ENCODE peak calls at places on chromosomes 7 and 10, in five cellular contexts. P, X, H, K and Q are unnamed samples. For H3K36me3, the result is how much of the 10 kb centered on the place peaks cover.

GRCh38 chr10:112213836-112214235 is 30.3 kb upstream of the GPAM start:
- DNase-seq in K (no peak), X (no peak), P (no peak), H (no peak), Q (no peak)

GRCh38 chr7:38950309-38950708 is 27.4 kb upstream of the POU6F2 start:
- DNase-seq in P (no peak), X (no peak), K (no peak), H (no peak), Q (no peak)

GRCh38 chr7:100726998-100727761 is 6.2 kb upstream of the ZAN start:
- DNase-seq in K (no peak), H (no peak), P (peak), X (no peak), Q (no peak)

GRCh38 chr10:11876805-11877395 is 53.7 kb downstream of the PROSER2 start:
- DNase-seq in P (no peak), X (no peak), K (no peak), H (no peak), Q (no peak)

GRCh38 chr7:23356726-23357125 is 57.6 kb downstream of the MALSU1 start:
- DNase-seq in P (no peak), X (no peak), K (no peak), H (no peak), Q (no peak)

GRCh38 chr10:35961501-35961900 is 319.4 kb upstream of the FZD8 start:
- DNase-seq in K (no peak), X (no peak), P (no peak), H (no peak), Q (no peak)

GRCh38 chr10:58385784-58386112 is 538 bp downstream of the TFAM start:
- DNase-seq in H (peak), P (peak), X (peak), K (no peak), Q (peak)

GRCh38 chr7:84949067-84949466 is 237.8 kb downstream of the SEMA3D start:
- DNase-seq in P (no peak), H (no peak), K (no peak), X (no peak), Q (no peak)

GRCh38 chr10:110651044-110651958 is 7.2 kb downstream of the RBM20 start:
- DNase-seq in K (no peak), P (no peak), X (peak), H (peak), Q (no peak)

GRCh38 chr10:11353229-11353896 is 258.1 kb downstream of the USP6NL start:
- DNase-seq in K (no peak), P (no peak), X (no peak), H (no peak), Q (no peak)

GRCh38 chr10:125002044-125002422 is 60.1 kb downstream of the ZRANB1 start:
- DNase-seq in P (no peak), H (no peak), K (no peak), X (no peak), Q (no peak)

GRCh38 chr10:29895436-29895835 is 163.9 kb downstream of the JCAD start:
- DNase-seq in H (peak), K (no peak), P (no peak), X (no peak), Q (peak)

GRCh38 chr7:138545123-138545522 is 85.1 kb downstream of the TRIM24 start:
- DNase-seq in P (no peak), X (no peak), H (no peak), K (no peak), Q (no peak)

GRCh38 chr10:5963591-5963990 is 13.8 kb downstream of the IL15RA start:
- DNase-seq in P (no peak), X (no peak), H (no peak), K (no peak), Q (no peak)

GRCh38 chr10:127400216-127400615 is 148.9 kb upstream of the NPS start:
- DNase-seq in P (no peak), X (no peak), K (no peak), H (no peak), Q (no peak)

GRCh38 chr10:100621360-100622205 is 85.8 kb downstream of the HIF1AN start:
- DNase-seq in H (peak), P (no peak), X (no peak), K (no peak), Q (no peak)

GRCh38 chr10:75974080-75974479 is 542.7 kb downstream of the LRMDA start:
- DNase-seq in H (no peak), X (no peak), P (no peak), K (no peak), Q (no peak)

GRCh38 chr7:20217193-20217948 is at the start of gene MACC1:
- DNase-seq in P (no peak), H (no peak), K (peak), X (peak), Q (peak)

GRCh38 chr10:30812018-30812851 is 182.7 kb upstream of the LYZL2 start:
- DNase-seq in P (no peak), H (no peak), X (no peak), K (no peak), Q (no peak)

GRCh38 chr7:119983468-119983867 is 289.5 kb upstream of the KCND2 start:
- DNase-seq in H (no peak), X (no peak), K (no peak), P (no peak), Q (no peak)

GRCh38 chr10:71239131-71239915 is 27.0 kb downstream of the UNC5B start:
- DNase-seq in K (no peak), X (no peak), P (no peak), H (no peak), Q (no peak)

GRCh38 chr10:88216976-88217375 is 353.6 kb downstream of the PTEN start:
- DNase-seq in X (no peak), P (no peak), H (no peak), K (no peak), Q (no peak)

GRCh38 chr7:50868426-50869100 is 85.9 kb upstream of the GRB10 start:
- DNase-seq in P (no peak), X (no peak), K (no peak), H (no peak), Q (no peak)

GRCh38 chr10:33803248-33803647 is 468.8 kb upstream of the NRP1 start:
- DNase-seq in P (peak), H (no peak), X (no peak), K (no peak), Q (no peak)

GRCh38 chr7:150365673-150366398 is 2.8 kb upstream of the REPIN1 start:
- DNase-seq in K (no peak), X (no peak), P (no peak), H (no peak), Q (no peak)

GRCh38 chr7:144641389-144642044 is 194.3 kb downstream of the TPK1 start:
- DNase-seq in K (no peak), P (no peak), H (no peak), X (no peak), Q (no peak)

GRCh38 chr7:33933611-33934281 is 28.4 kb downstream of the BMPER start:
- DNase-seq in K (no peak), H (peak), X (no peak), P (no peak), Q (no peak)

GRCh38 chr10:69279110-69279509 is 814 bp downstream of the HK1 start:
- DNase-seq in X (no peak), H (no peak), K (peak), P (no peak), Q (no peak)

GRCh38 chr7:101542527-101543241 is 86.4 kb downstream of the MYL10 start:
- DNase-seq in P (peak), K (peak), X (peak), H (peak), Q (peak)

GRCh38 chr7:131336956-131337355 is 9.3 kb downstream of the MKLN1 start:
- DNase-seq in H (no peak), K (no peak), P (peak), X (peak), Q (no peak)

GRCh38 chr7:151008143-151008510 is 16.2 kb downstream of the ATG9B start:
- DNase-seq in K (no peak), X (peak), P (no peak), H (no peak), Q (no peak)

GRCh38 chr10:88361494-88361893 is 221.6 kb downstream of the RNLS start:
- DNase-seq in P (no peak), X (no peak), K (no peak), H (peak), Q (no peak)

GRCh38 chr7:4042402-4042801 is 639.7 kb upstream of the FOXK1 start:
- DNase-seq in X (no peak), P (no peak), K (no peak), H (peak), Q (no peak)

GRCh38 chr7:2802082-2802481 is 42.0 kb downstream of the GNA12 start:
- DNase-seq in K (no peak), P (no peak), X (no peak), H (no peak), Q (no peak)

GRCh38 chr10:80168111-80168511 is 35.6 kb downstream of the PLAC9 start:
- DNase-seq in P (no peak), X (no peak), H (no peak), K (no peak), Q (no peak)

GRCh38 chr7:1678070-1678543 is 8.0 kb downstream of the ELFN1 start:
- DNase-seq in H (no peak), X (no peak), P (no peak), K (no peak), Q (no peak)

GRCh38 chr7:16395121-16395520 is 26.2 kb downstream of the CRPPA start:
- DNase-seq in P (no peak), X (no peak), H (no peak), K (no peak), Q (no peak)

GRCh38 chr10:53022663-53023088 is 250.1 kb upstream of the MBL2 start:
- DNase-seq in X (no peak), K (no peak), H (no peak), P (no peak), Q (peak)

GRCh38 chr7:95365151-95365550 is 31.0 kb downstream of the PON3 start:
- DNase-seq in P (peak), H (no peak), X (no peak), K (no peak), Q (no peak)

GRCh38 chr7:42332605-42333222 is 95.7 kb upstream of the GLI3 start:
- DNase-seq in P (no peak), K (no peak), H (no peak), X (no peak), Q (no peak)

DNA sequence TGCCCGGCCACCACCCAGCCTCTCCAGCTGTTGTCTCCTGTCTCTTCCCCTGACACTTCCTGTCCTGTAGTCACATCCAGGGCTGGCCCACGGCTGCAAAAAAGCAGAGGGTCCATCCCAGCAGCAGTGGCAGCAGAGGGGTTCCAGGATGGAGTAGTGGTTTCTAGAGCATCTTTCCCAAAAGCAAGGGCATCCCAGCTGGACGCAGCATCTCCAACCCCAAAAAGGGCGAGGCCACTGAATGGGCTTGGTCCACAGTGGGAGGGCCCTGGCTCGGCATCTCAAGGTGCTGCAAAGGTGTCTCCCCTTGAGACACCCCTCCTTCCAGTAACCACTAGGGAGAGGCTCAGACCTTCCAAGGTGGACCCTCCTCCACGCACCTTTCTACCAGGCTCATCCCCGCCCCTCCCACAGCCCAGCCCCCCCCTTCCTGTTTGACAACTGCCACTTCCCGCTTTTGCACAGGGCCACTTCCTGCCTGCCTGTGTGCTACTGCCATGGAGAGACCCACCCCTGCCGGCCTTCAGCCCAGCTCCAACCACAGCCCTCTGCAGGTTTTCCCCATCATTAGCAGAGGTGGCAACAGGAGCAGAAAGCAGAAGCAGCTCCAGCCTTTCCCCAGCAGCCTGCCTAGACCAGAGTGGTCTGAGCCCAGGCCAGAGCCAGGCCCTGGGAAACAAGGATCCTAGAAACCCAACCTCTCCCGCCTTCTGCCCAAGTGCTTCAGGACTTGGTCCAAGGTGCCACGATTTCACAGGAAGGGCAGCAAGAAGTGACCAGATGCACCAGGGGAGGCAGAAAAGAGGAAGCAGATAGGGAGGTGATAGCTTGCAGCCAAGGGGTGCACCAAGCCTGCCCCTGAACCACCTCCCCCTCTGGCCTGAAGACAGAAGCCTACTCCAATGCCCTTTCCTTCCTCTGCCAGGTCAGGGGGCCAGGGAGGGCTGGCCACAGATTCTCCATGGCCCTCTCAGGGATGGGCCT is 8.6 kb downstream of the CAMK2G start:
- DNase-seq in K (no peak), X (no peak), P (no peak), H (no peak), Q (no peak)
- TF ChIP-seq TAF1 in K (no peak), X (no peak), P (no peak), H (no peak), Q (no peak)

DNA sequence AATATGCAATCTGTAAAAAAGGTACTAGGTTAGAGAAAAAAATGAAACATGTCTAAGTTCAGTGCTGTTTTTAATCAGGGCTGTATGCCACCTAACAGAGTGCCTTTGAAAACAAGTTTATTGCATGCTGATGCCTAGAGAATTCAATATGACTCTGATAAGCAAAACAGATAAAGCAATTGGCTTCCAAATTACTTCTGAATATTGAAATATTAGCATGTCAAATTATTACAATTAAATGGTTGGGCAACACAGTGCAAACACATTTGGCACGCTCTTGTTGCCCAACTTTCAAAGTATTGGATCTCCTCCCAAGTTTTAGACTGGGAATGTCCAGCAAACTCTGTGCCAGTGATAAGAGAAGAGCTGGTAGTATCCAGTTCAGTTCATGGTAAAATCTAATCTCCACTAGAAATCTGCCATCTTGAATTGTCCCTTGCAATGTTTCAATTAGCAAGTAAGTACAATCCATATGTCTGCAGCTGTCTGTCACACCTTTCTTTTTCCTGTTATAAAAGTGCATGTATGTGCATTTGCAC is 65.2 kb upstream of the FAM133B start:
- DNase-seq in K (no peak), X (no peak), P (no peak), H (no peak), Q (no peak)
- H3K36me3 ChIP-seq in K (under half), X (under half), P (under half), H (under half), Q (under half)

GRCh38 chr7:29956477-29956836 is 33.1 kb downstream of the SCRN1 start:
- DNase-seq in P (no peak), X (no peak), K (no peak), H (no peak), Q (no peak)

GRCh38 chr7:29955799-29956476 is 33.7 kb downstream of the SCRN1 start:
- DNase-seq in H (no peak), K (no peak), X (no peak), P (no peak), Q (no peak)

GRCh38 chr7:29955075-29955792 is 34.4 kb downstream of the SCRN1 start:
- DNase-seq in K (no peak), P (no peak), H (no peak), X (no peak), Q (no peak)

GRCh38 chr7:29951206-29951605 is 38.4 kb downstream of the SCRN1 start:
- DNase-seq in K (no peak), H (no peak), P (no peak), X (no peak), Q (no peak)

DNA sequence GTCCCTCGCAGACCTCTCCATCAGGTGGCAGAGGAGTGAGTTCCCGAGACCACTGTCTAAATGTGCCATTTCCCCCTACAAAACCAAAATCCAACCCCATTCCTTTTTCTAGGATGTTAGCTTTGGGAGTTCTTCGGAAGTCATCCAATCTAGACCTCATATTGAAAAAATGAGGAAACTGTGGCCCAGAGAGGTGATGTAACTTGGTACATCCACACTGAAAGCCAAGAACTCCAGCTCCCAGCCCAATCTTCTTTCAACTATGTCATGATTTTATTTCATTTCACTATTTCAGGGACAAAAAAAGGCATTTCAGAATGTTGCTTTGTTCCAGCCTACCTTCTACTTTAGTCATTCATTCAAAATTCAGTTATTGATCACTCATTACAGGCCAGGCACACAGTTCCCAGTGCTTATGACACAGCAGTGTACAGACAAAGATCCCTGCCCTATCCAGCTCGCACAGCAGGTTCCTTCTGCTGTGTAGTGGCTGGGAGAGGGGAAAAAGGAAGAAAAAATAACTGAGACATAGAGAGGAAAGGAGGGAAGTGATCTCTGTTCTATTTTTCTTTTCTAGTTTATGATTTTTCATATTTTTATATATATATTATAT is 35.8 kb downstream of the SCRN1 start:
- DNase-seq in P (no peak), K (no peak), X (no peak), H (no peak), Q (no peak)
- TF ChIP-seq TAF1 in P (no peak), K (no peak), X (no peak), H (no peak), Q (no peak)

DNA sequence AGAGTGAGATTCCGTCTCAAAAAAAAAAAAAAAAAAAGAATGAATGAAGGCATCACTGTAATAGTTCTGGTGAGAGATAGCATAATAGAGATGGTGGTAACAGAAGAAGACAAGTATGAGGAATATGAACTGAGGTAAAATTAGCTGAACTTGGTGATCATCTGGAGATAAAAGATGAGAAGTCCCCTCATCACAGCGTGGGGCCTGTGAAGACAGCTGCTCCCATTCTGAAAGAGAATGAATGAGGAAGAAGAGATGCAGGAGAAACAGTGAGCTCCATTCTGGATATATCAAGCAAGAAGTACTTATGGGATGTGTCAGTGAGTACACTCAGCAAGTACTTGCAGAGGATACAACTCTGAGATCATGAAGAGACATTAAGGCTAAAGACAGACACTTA is 28.7 kb downstream of the ARMH3 start:
- DNase-seq in K (no peak), H (no peak), P (no peak), X (no peak), Q (no peak)
- H3K36me3 ChIP-seq in K (under half), H (half or more), P (under half), X (under half), Q (under half)

GRCh38 chr10:119427263-119427864 is 115.2 kb downstream of the RGS10 start:
- DNase-seq in K (no peak), H (no peak), P (no peak), X (no peak), Q (no peak)

GRCh38 chr10:119428789-119429188 is 113.7 kb downstream of the RGS10 start:
- DNase-seq in X (peak), H (no peak), P (no peak), K (no peak), Q (no peak)

GRCh38 chr10:119431768-119432135 is 110.8 kb downstream of the RGS10 start:
- DNase-seq in H (no peak), P (no peak), K (no peak), X (no peak), Q (no peak)

GRCh38 chr10:119431034-119431767 is 111.3 kb downstream of the RGS10 start:
- DNase-seq in H (no peak), P (no peak), X (peak), K (no peak), Q (no peak)

DNA sequence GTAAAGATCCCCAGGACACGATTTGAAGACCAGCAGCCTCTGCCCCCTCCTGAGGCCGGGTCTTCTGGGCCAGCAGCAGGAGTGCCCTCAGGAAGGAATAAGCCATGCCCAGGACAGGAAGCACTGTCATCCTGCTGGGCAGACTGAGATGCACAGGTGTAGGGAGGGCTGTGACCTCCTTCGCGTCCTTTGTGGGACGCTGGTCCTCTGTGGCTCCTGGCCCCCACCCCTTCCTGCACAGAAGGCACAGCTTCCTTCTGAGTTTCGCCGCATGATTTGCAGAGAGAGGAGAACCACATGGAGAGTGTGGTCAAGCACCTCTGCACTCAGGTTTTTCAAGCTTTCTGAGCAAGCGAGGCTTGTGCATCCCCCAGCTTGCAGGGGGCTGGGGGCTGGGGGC is 112.7 kb downstream of the RGS10 start:
- DNase-seq in X (no peak), H (no peak), K (no peak), P (no peak), Q (no peak)
- TF ChIP-seq TAF1 in X (no peak), H (no peak), K (no peak), P (no peak), Q (no peak)